ENCODE peak calls at places on chromosomes 16 and 17, in four cellular contexts. I is Peyer's patch, H is sigmoid colon, S is body of pancreas. Q is an unnamed sample.

GRCh38 chr17:44376124-44376523 is 12.5 kb upstream of the FAM171A2 start:
- DNase-seq in S (no peak), I (no peak), H (peak), Q (no peak)

GRCh38 chr17:42112552-42113176 is at the start of gene DHX58:
- DNase-seq in H (peak), I (peak), S (peak), Q (peak)

GRCh38 chr17:27530791-27531391 is 74.6 kb downstream of the KSR1 start:
- DNase-seq in S (no peak), I (no peak), H (peak), Q (no peak)

GRCh38 chr16:2663553-2664521 is 18.5 kb upstream of the KCTD5 start:
- DNase-seq in I (no peak), S (no peak), H (no peak), Q (no peak)

GRCh38 chr17:55996826-55997225 is 156.4 kb upstream of the ANKFN1 start:
- DNase-seq in S (no peak), H (no peak), I (no peak), Q (no peak)

GRCh38 chr16:57783883-57784282 is 18.4 kb downstream of the KIFC3 start:
- DNase-seq in H (no peak), I (no peak), S (no peak), Q (no peak)

GRCh38 chr17:62705781-62706597 is 78.5 kb downstream of the MRC2 start:
- DNase-seq in I (no peak), S (no peak), H (peak), Q (no peak)

GRCh38 chr16:48950184-48950583 is 331.5 kb downstream of the CBLN1 start:
- DNase-seq in I (no peak), S (no peak), H (no peak), Q (no peak)

GRCh38 chr16:69395859-69396186 is 10.0 kb upstream of the TERF2 start:
- DNase-seq in I (no peak), S (no peak), H (no peak), Q (no peak)

GRCh38 chr16:74984194-74984669 is 691 bp downstream of the WDR59 start:
- DNase-seq in S (no peak), H (no peak), I (no peak), Q (no peak)

GRCh38 chr17:46995841-46996571 is 17.0 kb upstream of the RPRML start:
- DNase-seq in I (no peak), S (no peak), H (no peak), Q (no peak)

GRCh38 chr17:66379539-66379938 is 77.1 kb downstream of the PRKCA start:
- DNase-seq in S (no peak), H (no peak), I (no peak), Q (no peak)

GRCh38 chr17:15490634-15491261 is 23.3 kb upstream of the CDRT4 start:
- DNase-seq in S (no peak), H (peak), I (no peak), Q (peak)

GRCh38 chr17:15891348-15891747 is 53.6 kb upstream of the ADORA2B start:
- DNase-seq in H (no peak), I (no peak), S (no peak), Q (no peak)

GRCh38 chr17:82229686-82230626 is 1.1 kb downstream of the SLC16A3 start:
- DNase-seq in H (peak), I (no peak), S (no peak), Q (no peak)

GRCh38 chr17:33871720-33872535 is 383.2 kb upstream of the CCL2 start:
- DNase-seq in H (no peak), S (no peak), I (no peak), Q (no peak)

GRCh38 chr17:37743612-37743874 is 1.3 kb downstream of the HNF1B start:
- DNase-seq in I (no peak), S (peak), H (no peak), Q (no peak)

GRCh38 chr16:4385066-4385788 is 13.6 kb downstream of the VASN start:
- DNase-seq in I (no peak), S (no peak), H (no peak), Q (no peak)

GRCh38 chr17:37650419-37651003 is 7.3 kb upstream of the DDX52 start:
- DNase-seq in I (no peak), H (no peak), S (peak), Q (no peak)

GRCh38 chr17:42316755-42317154 is 28.5 kb downstream of the STAT5A start:
- DNase-seq in H (no peak), S (no peak), I (no peak), Q (no peak)

GRCh38 chr17:28554565-28554964 is 2.1 kb upstream of the UNC119 start:
- DNase-seq in S (no peak), I (no peak), H (no peak), Q (no peak)

GRCh38 chr16:77993586-77993985 is 28.8 kb upstream of the CLEC3A start:
- DNase-seq in H (no peak), S (no peak), I (no peak), Q (no peak)

GRCh38 chr16:4558026-4558425 is 1.9 kb downstream of the C16orf96 start:
- DNase-seq in S (no peak), H (no peak), I (no peak), Q (no peak)

GRCh38 chr17:16406742-16407674 is 8.4 kb upstream of the TRPV2 start:
- DNase-seq in S (no peak), I (no peak), H (no peak), Q (no peak)

GRCh38 chr16:11955713-11956123 is 9.3 kb upstream of the TNFRSF17 start:
- DNase-seq in S (no peak), H (peak), I (no peak), Q (no peak)

GRCh38 chr17:4969551-4970231 is 2.1 kb upstream of the SPAG7 start:
- DNase-seq in S (no peak), I (no peak), H (peak), Q (no peak)

GRCh38 chr17:2724783-2725164 is 13.2 kb upstream of the CLUH start:
- DNase-seq in S (no peak), H (no peak), I (no peak), Q (no peak)

GRCh38 chr16:29699324-29700219 is 20.6 kb downstream of the QPRT start:
- DNase-seq in I (no peak), H (no peak), S (no peak), Q (no peak)

GRCh38 chr16:12095275-12096161 is 119.0 kb downstream of the SNX29 start:
- DNase-seq in H (peak), S (peak), I (peak), Q (peak)

GRCh38 chr17:81702934-81703746 is at the start of gene MRPL12:
- DNase-seq in I (peak), S (peak), H (peak), Q (peak)

GRCh38 chr17:66975614-66976378 is 11.3 kb downstream of the CACNG4 start:
- DNase-seq in S (no peak), I (no peak), H (no peak), Q (no peak)

GRCh38 chr17:44877121-44877520 is 22.1 kb downstream of the EFTUD2 start:
- DNase-seq in H (no peak), S (no peak), I (no peak), Q (no peak)

GRCh38 chr16:56625140-56625942 is at the start of gene MT1E:
- DNase-seq in H (peak), I (no peak), S (peak), Q (peak)

GRCh38 chr17:35376245-35376644 is 2.8 kb upstream of the SLFN11 start:
- DNase-seq in I (no peak), S (no peak), H (no peak), Q (no peak)

GRCh38 chr17:83064732-83065659 is 14.4 kb upstream of the METRNL start:
- DNase-seq in H (peak), I (peak), S (peak), Q (no peak)

GRCh38 chr17:32274101-32274500 is 8.5 kb downstream of the RHBDL3 start:
- DNase-seq in S (no peak), I (no peak), H (no peak), Q (no peak)

GRCh38 chr17:795721-796120 is 13.6 kb downstream of the MRM3 start:
- DNase-seq in I (no peak), S (no peak), H (no peak), Q (no peak)

GRCh38 chr17:82408938-82409318 is 9.2 kb upstream of the HEXD start:
- DNase-seq in H (no peak), I (no peak), S (no peak), Q (no peak)

GRCh38 chr16:525520-526180 is 1.9 kb upstream of the CAPN15 start:
- DNase-seq in I (no peak), S (no peak), H (no peak), Q (no peak)
- H3K4me3 ChIP-seq in I (no peak), S (no peak), H (no peak), Q (no peak)

GRCh38 chr17:12815642-12816141 is 26.4 kb downstream of the ARHGAP44 start:
- DNase-seq in H (no peak), I (no peak), S (no peak), Q (no peak)
- TF ChIP-seq POLR2A in H (no peak), I (no peak), S (no peak), Q (no peak)

GRCh38 chr16:50334106-50334975 is 34.4 kb downstream of the BRD7 start:
- DNase-seq in I (peak), H (no peak), S (no peak), Q (no peak)
- H3K4me3 ChIP-seq in I (no peak), H (no peak), S (no peak), Q (no peak)

GRCh38 chr17:7241783-7242716 is at the start of gene GABARAP:
- DNase-seq in I (peak), S (peak), H (peak), Q (peak)
- TF ChIP-seq POLR2A in I (peak), S (peak), H (peak), Q (peak)

DNA sequence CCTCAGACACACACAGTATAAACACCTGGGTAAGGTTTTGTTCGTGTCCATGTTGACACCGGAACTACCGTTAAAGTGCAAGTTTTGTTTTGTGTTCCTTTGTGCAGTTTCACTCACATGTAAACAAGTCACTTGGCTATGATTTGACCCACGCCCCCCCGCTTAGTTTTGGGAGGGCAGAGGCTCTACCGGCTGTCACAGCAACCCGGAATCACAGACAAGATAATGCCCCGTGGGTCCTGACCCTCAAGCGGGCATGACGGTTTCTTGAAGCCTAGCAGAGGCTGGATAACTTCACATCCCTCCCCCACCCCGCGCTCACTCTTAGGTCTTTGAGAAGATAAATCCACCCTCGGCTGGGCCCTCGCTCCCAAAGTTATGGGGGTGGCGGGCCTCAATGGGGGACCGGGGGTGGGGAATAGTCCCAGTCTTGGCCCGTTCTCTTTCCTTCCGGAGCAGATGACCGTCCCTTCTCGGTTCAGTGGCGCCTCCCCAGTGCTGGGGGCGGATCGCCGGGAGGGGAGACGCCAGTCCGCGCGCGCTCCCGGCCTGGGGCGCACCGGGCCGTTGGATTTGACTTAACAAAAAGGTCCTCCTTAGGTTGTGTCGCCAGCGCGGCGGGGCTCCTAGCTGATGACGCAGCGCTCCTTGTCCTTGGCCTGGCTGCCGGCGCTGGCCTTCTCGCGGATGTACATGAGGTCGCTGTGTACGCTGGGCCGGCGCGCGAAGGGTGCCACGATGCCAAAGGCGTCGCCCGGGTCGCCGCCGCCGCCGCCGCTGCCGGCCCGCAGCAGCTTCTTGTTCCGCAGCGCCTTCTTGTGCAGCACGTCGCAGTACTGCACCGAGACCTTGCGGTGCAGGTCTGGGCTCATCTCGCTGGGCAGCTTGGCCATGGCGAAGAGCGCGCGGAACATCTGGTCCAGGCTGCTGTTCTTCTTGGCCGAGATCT is 1.4 kb downstream of the RASD1 start:
- DNase-seq in H (peak), I (no peak), S (peak), Q (no peak)
- H3K4me3 ChIP-seq in H (peak), I (peak), S (no peak), Q (peak)

GRCh38 chr17:58333396-58334207 is 5.0 kb upstream of the TSPOAP1 start:
- DNase-seq in S (no peak), I (peak), H (no peak), Q (no peak)
- TF ChIP-seq POLR2A in S (no peak), I (no peak), H (no peak), Q (no peak)

DNA sequence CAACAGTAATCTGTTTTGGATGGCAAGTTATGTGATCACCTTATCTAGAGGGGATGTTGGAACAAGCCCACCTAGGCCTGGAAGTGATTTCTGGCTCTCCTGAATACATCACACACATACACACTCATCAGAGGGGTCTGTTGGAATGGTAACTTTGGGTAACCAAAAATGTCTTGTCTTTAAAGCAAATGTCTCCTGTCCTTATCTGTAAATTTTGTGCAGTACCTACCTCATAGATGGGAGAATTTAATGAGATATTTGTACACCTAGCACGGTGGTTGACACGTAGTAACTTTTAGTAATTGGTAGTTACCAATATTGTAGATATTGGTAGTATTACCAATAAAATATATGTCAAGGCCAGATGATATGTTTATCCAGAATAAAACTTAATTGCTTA is 24.7 kb downstream of the HAPSTR1 start:
- DNase-seq in H (no peak), S (no peak), I (no peak), Q (no peak)
- H3K4me3 ChIP-seq in H (no peak), S (no peak), I (no peak), Q (no peak)

GRCh38 chr17:8383143-8383974 is at the start of gene RPL26:
- DNase-seq in I (peak), S (peak), H (peak), Q (peak)
- TF ChIP-seq POLR2A in I (peak), S (peak), H (no peak), Q (peak)

GRCh38 chr17:49670641-49671040 is 7.3 kb downstream of the SPOP start:
- DNase-seq in S (no peak), I (no peak), H (no peak), Q (no peak)
- H3K4me3 ChIP-seq in S (no peak), I (no peak), H (no peak), Q (no peak)